ENCODE peak calls at places on chromosomes 5 and 9, in five cellular contexts. K, N, F, R and I are unnamed samples.
A peak's percentile ranks its signal among the peaks of the same experiment; 100 is the strongest.

GRCh38 chr9:89234636-89235035 is 56.0 kb upstream of the SHC3 start:
- DNase-seq in N (peak; percentile 39), F (peak; percentile 72), R (no peak), K (peak; percentile 58), I (peak; percentile 67)

GRCh38 chr9:101029300-101030021 is 934 bp downstream of the PLPPR1 start:
- DNase-seq in K (peak; percentile 28), R (no peak), N (no peak), F (peak; percentile 4), I (no peak)

GRCh38 chr9:91655215-91655614 is 231.6 kb upstream of the NFIL3 start:
- DNase-seq in F (no peak), K (no peak), N (no peak), R (no peak), I (no peak)

GRCh38 chr9:35616681-35617459 is 1.3 kb downstream of the CD72 start:
- DNase-seq in K (peak; percentile 66), F (peak; percentile 82), N (no peak), R (no peak), I (no peak)

GRCh38 chr5:174204914-174205313 is 159.4 kb downstream of the NSG2 start:
- DNase-seq in F (no peak), K (peak; percentile 83), R (peak; percentile 39), N (no peak), I (no peak)

GRCh38 chr5:37552770-37553719 is 173.9 kb downstream of the WDR70 start:
- DNase-seq in F (no peak), N (no peak), K (no peak), R (no peak), I (peak; percentile 21)

GRCh38 chr5:74122979-74123575 is 497.1 kb downstream of the ARHGEF28 start:
- DNase-seq in F (no peak), R (no peak), N (no peak), K (no peak), I (no peak)

GRCh38 chr5:151173711-151174611 is 16.4 kb upstream of the ANXA6 start:
- DNase-seq in F (no peak), N (no peak), K (no peak), R (no peak), I (no peak)

GRCh38 chr5:172436874-172437369 is 17.4 kb downstream of the SH3PXD2B start:
- DNase-seq in F (no peak), R (no peak), K (no peak), N (no peak), I (no peak)

GRCh38 chr5:131303537-131303936 is 39.7 kb downstream of the CDC42SE2 start:
- DNase-seq in K (no peak), N (no peak), R (no peak), F (no peak), I (no peak)

GRCh38 chr5:125412561-125413535 is 666.4 kb upstream of the ZNF608 start:
- DNase-seq in K (peak; percentile 75), R (peak; percentile 56), F (peak; percentile 73), N (peak; percentile 34), I (no peak)

GRCh38 chr9:75046725-75047345 is 18.7 kb upstream of the CARNMT1 start:
- DNase-seq in R (no peak), K (no peak), F (no peak), N (no peak), I (no peak)

GRCh38 chr5:88396126-88396525 is 127.5 kb upstream of the TMEM161B start:
- DNase-seq in R (no peak), K (no peak), N (no peak), F (no peak), I (no peak)

GRCh38 chr9:115973241-115973640 is 180.3 kb upstream of the PAPPA start:
- DNase-seq in K (no peak), R (no peak), F (no peak), N (no peak), I (no peak)

GRCh38 chr5:16899171-16899570 is 36.9 kb downstream of the MYO10 start:
- DNase-seq in N (peak; percentile 53), R (no peak), K (no peak), F (no peak), I (no peak)

GRCh38 chr9:73023025-73023541 is 70.2 kb upstream of the ALDH1A1 start:
- DNase-seq in K (peak; percentile 58), N (peak; percentile 96), R (no peak), F (peak; percentile 15), I (peak; percentile 54)

GRCh38 chr9:92507005-92507404 is 24.7 kb upstream of the ASPN start:
- DNase-seq in R (no peak), K (no peak), F (no peak), N (no peak), I (no peak)

GRCh38 chr9:36191696-36192095 is 975 bp downstream of the CLTA start:
- DNase-seq in R (no peak), K (no peak), F (no peak), N (no peak), I (no peak)

GRCh38 chr9:107751522-107752235 is 262.1 kb upstream of the KLF4 start:
- DNase-seq in F (no peak), N (peak; percentile 77), K (no peak), R (no peak), I (no peak)

GRCh38 chr9:95486318-95486717 is 30.5 kb downstream of the PTCH1 start:
- DNase-seq in K (no peak), R (no peak), F (no peak), N (no peak), I (no peak)

GRCh38 chr5:146466521-146467349 is 19.6 kb downstream of the TCERG1 start:
- DNase-seq in N (no peak), R (no peak), F (peak; percentile 28), K (no peak), I (peak; percentile 12)

GRCh38 chr9:121262450-121262849 is 5.5 kb upstream of the GSN start:
- DNase-seq in R (no peak), N (no peak), F (no peak), K (no peak), I (no peak)

GRCh38 chr5:168047669-168048111 is 243.8 kb upstream of the WWC1 start:
- DNase-seq in F (peak; percentile 54), N (no peak), K (peak; percentile 11), R (no peak), I (peak; percentile 2)

GRCh38 chr9:8718121-8718725 is 918.6 kb upstream of the DMAC1 start:
- DNase-seq in F (no peak), N (no peak), R (no peak), K (no peak), I (no peak)

GRCh38 chr5:109704255-109704952 is 14.7 kb downstream of the MAN2A1 start:
- DNase-seq in R (no peak), K (no peak), N (no peak), F (no peak), I (no peak)

GRCh38 chr5:149358294-149358651 is 427 bp downstream of the PCYOX1L start:
- DNase-seq in F (peak; percentile 81), N (no peak), K (no peak), R (no peak), I (peak; percentile 73)

GRCh38 chr9:3244963-3245653 is 280.7 kb downstream of the RFX3 start:
- DNase-seq in K (no peak), N (no peak), R (no peak), F (no peak), I (peak; percentile 88)

GRCh38 chr9:6687180-6687579 is 41.7 kb upstream of the GLDC start:
- DNase-seq in R (no peak), K (no peak), F (no peak), N (no peak), I (no peak)

GRCh38 chr5:150516011-150516410 is 8.1 kb downstream of the NDST1 start:
- DNase-seq in N (peak; percentile 41), K (no peak), R (no peak), F (peak; percentile 86), I (no peak)

GRCh38 chr9:129383415-129384088 is 205.5 kb upstream of the IER5L start:
- DNase-seq in K (peak; percentile 51), R (no peak), N (no peak), F (no peak), I (peak; percentile 79)

GRCh38 chr9:37944671-37945481 is 40.9 kb upstream of the SLC25A51 start:
- DNase-seq in K (peak; percentile 54), F (no peak), N (no peak), R (peak; percentile 39), I (no peak)

GRCh38 chr9:1100945-1101344 is 50.8 kb downstream of the DMRT2 start:
- DNase-seq in F (peak; percentile 6), R (peak; percentile 25), N (peak; percentile 40), K (peak; percentile 75), I (peak; percentile 64)

GRCh38 chr5:56814963-56815656 is at the start of gene MAP3K1:
- DNase-seq in F (peak; percentile 96), R (no peak), K (peak; percentile 73), N (peak; percentile 79), I (peak; percentile 87)

GRCh38 chr9:91101598-91102168 is 260.0 kb downstream of the AUH start:
- DNase-seq in N (no peak), K (no peak), R (no peak), F (no peak), I (no peak)

GRCh38 chr5:45105491-45105994 is 296.8 kb downstream of the MRPS30 start:
- DNase-seq in R (no peak), F (no peak), N (no peak), K (no peak), I (no peak)

GRCh38 chr9:86488794-86489193 is 134.6 kb upstream of the TUT7 start:
- DNase-seq in K (peak; percentile 40), R (no peak), N (no peak), F (no peak), I (no peak)
- TF ChIP-seq CTCF in K (no peak), R (peak; percentile 41), N (no peak), F (no peak), I (no peak)

DNA sequence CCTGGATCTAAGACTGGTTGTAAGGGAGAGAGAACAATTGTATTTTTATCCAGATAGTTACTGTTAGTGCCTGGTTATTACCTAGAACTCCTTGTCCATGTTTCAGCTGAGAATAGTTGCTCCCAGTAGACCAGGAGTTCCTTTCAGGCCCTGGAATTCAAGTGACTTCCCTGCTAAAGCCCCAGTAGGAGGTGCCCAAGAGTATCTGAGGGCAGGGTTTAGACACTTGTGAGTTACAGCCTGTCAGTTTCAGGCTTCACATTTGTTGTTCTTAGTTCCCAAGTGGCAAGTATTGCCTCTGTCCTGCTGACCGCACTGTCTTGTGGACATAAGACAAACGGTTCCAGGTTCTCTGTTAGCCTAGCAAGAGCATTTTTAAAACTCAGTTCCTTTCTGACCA is 743.9 kb upstream of the SEMA6A start:
- DNase-seq in R (peak; percentile 9), K (peak; percentile 32), F (no peak), N (peak; percentile 11), I (peak; percentile 9)
- TF ChIP-seq MAX in R (no peak), K (no peak), F (no peak), N (no peak), I (no peak)

GRCh38 chr9:13902286-13902685 is 411.7 kb downstream of the NFIB start:
- DNase-seq in N (no peak), K (no peak), F (no peak), R (no peak), I (no peak)
- TF ChIP-seq CTCF in N (no peak), K (no peak), F (no peak), R (no peak), I (no peak)

DNA sequence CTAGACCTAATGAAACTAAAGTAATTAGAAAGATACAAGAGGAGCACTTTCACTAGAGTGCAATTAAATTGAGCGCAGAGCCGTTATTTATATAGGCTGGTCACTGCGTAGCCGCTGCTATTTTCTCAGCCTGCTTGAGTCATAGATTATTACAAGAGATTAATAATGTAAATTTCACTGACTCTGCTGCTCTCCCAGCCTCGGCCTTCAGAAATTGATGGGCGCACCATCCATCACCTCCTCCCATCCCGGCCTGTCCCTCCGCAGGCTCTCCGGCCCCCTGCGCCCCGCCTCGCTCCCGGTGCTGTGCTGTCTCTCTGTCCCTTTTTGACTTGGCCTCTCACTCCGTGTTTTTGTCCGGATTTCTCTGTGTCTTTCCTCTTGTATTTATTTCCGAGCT is 268.0 kb upstream of the MVB12B start:
- DNase-seq in F (peak; percentile 80), N (no peak), R (no peak), K (no peak), I (no peak)
- TF ChIP-seq MAX in F (no peak), N (no peak), R (no peak), K (no peak), I (no peak)